ENCODE peak calls at places on chromosomes 12 and 14, in nine cellular contexts. M is stomach; C is right atrium auricular region; H is CD8-positive, alpha-beta T cell; X is PC-3; R is CD4-positive, alpha-beta T cell; K is thyroid gland; A is OCI-LY7; J is kidney. B is an unnamed sample.

GRCh38 chr12:51197736-51198567 is 19.9 kb downstream of the POU6F1 start:
- DNase-seq in X (no peak), H (no peak), R (no peak), J (no peak), K (no peak), C (no peak), A (no peak), M (no peak), B (no peak)

GRCh38 chr14:65949711-65950516 is 536.3 kb upstream of the CCDC196 start:
- DNase-seq in R (no peak), A (no peak), X (peak), K (peak), J (peak), H (no peak), C (no peak), M (peak), B (no peak)

GRCh38 chr14:82387699-82388098 is 854.0 kb upstream of the SEL1L start:
- DNase-seq in X (no peak), R (no peak), M (peak), C (no peak), K (no peak), J (no peak), H (no peak), A (no peak), B (no peak)

GRCh38 chr12:49662998-49663843 is 39.9 kb downstream of the PRPF40B start:
- DNase-seq in H (peak), R (peak), X (peak), C (peak), K (peak), J (peak), A (peak), M (no peak), B (no peak)

GRCh38 chr12:54147186-54147585 is 41.6 kb downstream of the SMUG1 start:
- DNase-seq in H (no peak), R (no peak), J (peak), A (no peak), M (peak), C (no peak), K (no peak), X (no peak), B (no peak)

GRCh38 chr14:105525861-105526780 is at the start of gene TMEM121:
- DNase-seq in H (no peak), M (no peak), J (peak), K (peak), R (no peak), C (no peak), A (no peak), X (no peak), B (no peak)

GRCh38 chr14:77638738-77639137 is 22.3 kb upstream of the SPTLC2 start:
- DNase-seq in X (peak), R (no peak), C (no peak), H (no peak), A (no peak), K (no peak), J (no peak), M (no peak), B (no peak)

GRCh38 chr12:109154485-109155438 is 38.4 kb downstream of the ACACB start:
- DNase-seq in R (peak), K (peak), X (peak), C (peak), M (peak), J (peak), A (peak), H (peak), B (peak)

GRCh38 chr14:102162488-102162887 is 22.8 kb downstream of the WDR20 start:
- DNase-seq in H (no peak), R (no peak), M (no peak), C (no peak), K (peak), A (no peak), J (no peak), X (no peak), B (no peak)

GRCh38 chr14:77885363-77885762 is 85.5 kb downstream of the ADCK1 start:
- DNase-seq in C (no peak), K (no peak), M (no peak), J (no peak), A (no peak), X (no peak), H (no peak), R (no peak), B (no peak)

GRCh38 chr12:112328411-112329124 is 53.7 kb downstream of the HECTD4 start:
- DNase-seq in R (no peak), K (no peak), J (no peak), C (no peak), H (no peak), A (no peak), X (no peak), M (no peak), B (no peak)

GRCh38 chr12:47781479-47782371 is 8.7 kb downstream of the SLC48A1 start:
- DNase-seq in K (peak), C (no peak), H (no peak), J (peak), M (no peak), R (no peak), A (no peak), X (peak), B (no peak)

GRCh38 chr14:88013750-88014349 is 8.9 kb downstream of the GPR65 start:
- DNase-seq in X (peak), R (peak), J (no peak), K (peak), H (no peak), C (peak), M (peak), A (peak), B (peak)

GRCh38 chr12:20490213-20490612 is 121.9 kb downstream of the PDE3A start:
- DNase-seq in J (no peak), K (no peak), X (no peak), M (no peak), C (no peak), H (no peak), R (no peak), A (no peak), B (no peak)

GRCh38 chr12:75724913-75725312 is 213.5 kb upstream of the KRR1 start:
- DNase-seq in J (no peak), X (peak), K (peak), R (no peak), M (no peak), H (no peak), A (no peak), C (no peak), B (no peak)

GRCh38 chr12:96241484-96242256 is 47.5 kb downstream of the ELK3 start:
- DNase-seq in X (no peak), C (peak), R (peak), H (peak), M (no peak), K (peak), J (no peak), A (no peak), B (no peak)

GRCh38 chr14:105910426-105910825 is 384.0 kb downstream of the TMEM121 start:
- DNase-seq in M (no peak), R (no peak), C (no peak), X (no peak), H (no peak), J (peak), A (no peak), K (no peak), B (no peak)

GRCh38 chr12:10033783-10034381 is 3.4 kb downstream of the CLEC9A start:
- DNase-seq in A (peak), H (no peak), X (peak), K (no peak), R (no peak), C (no peak), J (no peak), M (no peak), B (no peak)

GRCh38 chr14:96139879-96140278 is 64.8 kb upstream of the BDKRB2 start:
- DNase-seq in H (no peak), X (no peak), A (no peak), J (no peak), K (no peak), M (no peak), C (no peak), R (no peak), B (no peak)

GRCh38 chr14:20428010-20428365 is 8.0 kb downstream of the KLHL33 start:
- DNase-seq in H (no peak), R (no peak), J (no peak), M (no peak), C (no peak), X (no peak), K (no peak), A (no peak), B (no peak)

GRCh38 chr12:12007001-12007712 is 63.6 kb upstream of the BCL2L14 start:
- DNase-seq in J (no peak), H (peak), C (no peak), M (no peak), X (peak), R (peak), A (no peak), K (no peak), B (no peak)

GRCh38 chr12:54502485-54502884 is 4.9 kb downstream of the NCKAP1L start:
- DNase-seq in K (no peak), J (no peak), A (no peak), X (no peak), C (no peak), R (no peak), M (no peak), H (no peak), B (no peak)

GRCh38 chr12:103580026-103580425 is 7.0 kb upstream of the STAB2 start:
- DNase-seq in H (no peak), X (no peak), M (no peak), K (peak), J (no peak), A (no peak), R (no peak), C (no peak), B (no peak)

GRCh38 chr14:59190372-59190771 is 1.9 kb downstream of the DAAM1 start:
- DNase-seq in C (no peak), J (no peak), R (no peak), K (no peak), H (no peak), A (peak), M (no peak), X (peak), B (no peak)

GRCh38 chr14:77559381-77559780 is 57.1 kb downstream of the SPTLC2 start:
- DNase-seq in R (no peak), C (no peak), K (no peak), A (no peak), J (no peak), M (no peak), X (no peak), H (no peak), B (no peak)

GRCh38 chr12:65656904-65657351 is 167.4 kb upstream of the HMGA2 start:
- DNase-seq in A (no peak), M (no peak), C (no peak), J (no peak), R (no peak), X (peak), K (no peak), H (no peak), B (no peak)

GRCh38 chr12:131511391-131511802 is 199.5 kb upstream of the SFSWAP start:
- DNase-seq in X (peak), J (no peak), C (no peak), A (peak), H (peak), M (no peak), K (no peak), R (peak), B (peak)

GRCh38 chr12:48618541-48618940 is 48.7 kb upstream of the LALBA start:
- DNase-seq in J (no peak), H (peak), A (peak), X (peak), M (peak), K (peak), R (peak), C (peak), B (peak)

GRCh38 chr12:125861299-125862281 is 796.4 kb downstream of the AACS start:
- DNase-seq in A (no peak), X (no peak), R (no peak), M (peak), K (peak), C (no peak), J (peak), H (no peak), B (no peak)

GRCh38 chr12:13342971-13343370 is 146.4 kb downstream of the EMP1 start:
- DNase-seq in M (no peak), H (no peak), A (no peak), X (no peak), K (no peak), J (no peak), C (no peak), R (no peak), B (no peak)

GRCh38 chr12:85278598-85279448 is 1.2 kb upstream of the ALX1 start:
- DNase-seq in R (no peak), M (no peak), H (no peak), X (no peak), K (no peak), J (peak), A (no peak), C (no peak), B (no peak)

GRCh38 chr12:85274076-85274415 is 6.0 kb upstream of the ALX1 start:
- DNase-seq in J (no peak), R (no peak), M (no peak), C (no peak), A (no peak), H (no peak), K (no peak), X (no peak), B (no peak)

GRCh38 chr12:85275359-85275758 is 4.7 kb upstream of the ALX1 start:
- DNase-seq in R (no peak), H (no peak), M (no peak), C (no peak), X (no peak), K (peak), J (peak), A (no peak), B (no peak)

GRCh38 chr12:85277900-85278597 is 2.0 kb upstream of the ALX1 start:
- DNase-seq in R (no peak), A (no peak), K (no peak), X (no peak), H (no peak), C (no peak), M (no peak), J (peak), B (no peak)

GRCh38 chr12:85273411-85274075 is 6.5 kb upstream of the ALX1 start:
- DNase-seq in J (peak), K (no peak), M (no peak), A (no peak), X (no peak), C (no peak), R (no peak), H (no peak), B (no peak)
- H3K27ac ChIP-seq in J (no peak), K (no peak), M (no peak), A (no peak), X (no peak), C (no peak), R (no peak), H (no peak), B (no peak)

GRCh38 chr12:89985935-89986334 is 277.3 kb upstream of the ATP2B1 start:
- DNase-seq in J (no peak), M (no peak), A (no peak), H (no peak), R (no peak), C (no peak), X (no peak), K (no peak), B (no peak)
- H3K27ac ChIP-seq in J (no peak), M (no peak), A (no peak), H (no peak), R (no peak), C (no peak), X (no peak), K (no peak), B (no peak)

GRCh38 chr12:118618695-118619094 is 242.3 kb downstream of the SUDS3 start:
- DNase-seq in R (no peak), C (no peak), H (no peak), K (no peak), M (no peak), X (no peak), A (no peak), J (no peak), B (no peak)
- H3K27ac ChIP-seq in R (no peak), C (no peak), H (no peak), K (no peak), M (no peak), X (no peak), A (no peak), J (no peak), B (no peak)

GRCh38 chr14:100297320-100298300 is 8.6 kb downstream of the SLC25A29 start:
- DNase-seq in R (no peak), H (no peak), M (peak), A (peak), K (peak), X (no peak), C (peak), J (peak), B (peak)
- H3K27ac ChIP-seq in R (no peak), H (no peak), M (peak), A (no peak), K (peak), X (no peak), C (peak), J (peak), B (peak)

GRCh38 chr12:23753627-23754358 is 195.7 kb downstream of the SOX5 start:
- DNase-seq in K (no peak), X (no peak), R (no peak), A (no peak), H (no peak), C (no peak), J (no peak), M (no peak), B (no peak)

GRCh38 chr12:23756416-23756815 is 193.1 kb downstream of the SOX5 start:
- DNase-seq in A (no peak), C (no peak), X (no peak), K (no peak), H (no peak), M (no peak), J (no peak), R (no peak), B (no peak)

GRCh38 chr12:23760495-23760894 is 189.0 kb downstream of the SOX5 start:
- DNase-seq in A (no peak), M (no peak), H (no peak), R (no peak), C (no peak), X (no peak), J (no peak), K (peak), B (no peak)

GRCh38 chr12:23752245-23752644 is 197.2 kb downstream of the SOX5 start:
- DNase-seq in J (no peak), R (no peak), A (no peak), H (no peak), M (no peak), K (no peak), C (no peak), X (no peak), B (no peak)

GRCh38 chr12:23757541-23757962 is 191.9 kb downstream of the SOX5 start:
- DNase-seq in A (no peak), X (no peak), R (no peak), J (no peak), C (no peak), M (no peak), H (no peak), K (no peak), B (no peak)
- H3K27ac ChIP-seq in A (no peak), X (no peak), R (no peak), J (no peak), C (no peak), M (no peak), H (no peak), K (no peak), B (no peak)

DNA sequence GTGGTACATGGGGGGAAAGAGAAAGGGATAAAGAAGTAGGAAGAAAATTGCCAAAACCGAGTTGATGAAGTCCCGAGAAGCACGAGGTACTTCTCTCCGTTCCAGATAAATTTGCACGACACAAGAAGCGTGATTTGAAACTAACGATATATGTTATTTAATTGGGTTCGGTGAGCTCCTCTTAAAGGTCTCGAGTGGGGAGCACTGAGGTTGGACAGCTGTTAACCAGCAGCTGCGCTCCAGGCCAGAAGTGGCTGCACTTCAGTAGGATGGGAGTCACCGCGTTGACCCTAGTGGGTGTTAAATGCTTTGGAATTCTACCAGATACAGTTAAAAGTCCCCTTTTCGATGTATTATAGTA is 909 bp upstream of the DCAF5 start:
- DNase-seq in M (no peak), C (peak), K (peak), X (no peak), H (no peak), A (peak), J (peak), R (no peak), B (no peak)
- H3K27ac ChIP-seq in M (peak), C (peak), K (peak), X (no peak), H (peak), A (no peak), J (peak), R (peak), B (peak)

GRCh38 chr12:25100203-25100602 is 94.8 kb downstream of the DNAI7 start:
- DNase-seq in K (no peak), H (no peak), R (no peak), C (no peak), J (no peak), A (no peak), M (no peak), X (no peak), B (no peak)

GRCh38 chr12:25099010-25099409 is 96.0 kb downstream of the DNAI7 start:
- DNase-seq in A (no peak), H (no peak), X (no peak), M (no peak), J (no peak), R (no peak), C (no peak), K (no peak), B (no peak)

GRCh38 chr12:25106818-25107217 is 88.1 kb downstream of the DNAI7 start:
- DNase-seq in J (no peak), R (no peak), H (no peak), X (no peak), C (no peak), K (no peak), A (no peak), M (no peak), B (no peak)

GRCh38 chr12:25100738-25101445 is 94.1 kb downstream of the DNAI7 start:
- DNase-seq in C (no peak), X (no peak), M (no peak), H (no peak), R (no peak), K (no peak), A (no peak), J (no peak), B (no peak)

DNA sequence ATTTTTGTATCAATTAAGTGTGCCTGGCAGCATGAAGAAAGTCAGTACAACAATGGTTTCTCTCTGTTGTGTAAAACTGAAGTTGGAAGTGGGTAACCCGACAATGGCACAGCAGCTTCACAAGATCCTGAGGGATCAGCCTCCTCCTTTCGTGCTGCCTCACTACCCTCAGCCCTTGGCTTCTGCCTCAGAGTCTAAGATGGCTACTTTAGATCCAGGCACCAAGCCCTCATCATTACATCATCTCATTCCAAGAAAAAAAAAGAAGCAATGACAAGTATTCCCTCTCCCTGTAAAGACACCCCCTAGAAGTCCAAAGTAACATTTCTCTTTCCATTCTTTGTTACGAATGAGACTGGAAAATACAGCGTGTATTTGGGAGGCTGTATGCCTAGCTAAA is 92.6 kb downstream of the DNAI7 start:
- DNase-seq in R (no peak), C (no peak), X (no peak), M (no peak), K (no peak), J (no peak), H (no peak), A (no peak), B (no peak)
- H3K27ac ChIP-seq in R (no peak), C (no peak), X (no peak), M (no peak), K (no peak), J (no peak), H (no peak), A (no peak), B (no peak)

GRCh38 chr14:38944691-38945090 is 158.3 kb downstream of the SEC23A start:
- DNase-seq in M (no peak), H (no peak), J (no peak), A (no peak), X (no peak), K (no peak), C (no peak), R (no peak), B (no peak)

GRCh38 chr14:38947343-38947742 is 155.7 kb downstream of the SEC23A start:
- DNase-seq in C (no peak), J (no peak), R (no peak), M (no peak), X (no peak), H (no peak), K (no peak), A (no peak), B (no peak)

DNA sequence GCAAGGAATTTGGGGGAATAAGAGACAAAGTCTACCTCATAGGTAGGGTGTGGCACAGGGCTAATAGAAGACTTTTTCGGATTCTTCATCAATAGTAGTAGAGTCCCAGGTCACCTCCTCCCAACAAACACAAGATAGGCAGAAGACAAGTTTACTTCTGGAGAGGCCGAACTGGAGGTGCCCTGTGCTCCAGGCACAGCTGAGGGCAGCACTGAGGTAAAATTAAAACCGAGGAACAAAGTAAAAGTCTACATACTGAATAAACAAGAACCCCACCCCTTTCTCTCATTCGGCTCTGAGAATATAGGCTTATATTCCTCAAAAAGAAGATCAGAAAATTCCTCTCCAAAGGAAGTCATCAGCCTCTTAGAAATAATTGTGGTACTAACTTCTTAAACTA is 161.6 kb downstream of the SEC23A start:
- DNase-seq in R (no peak), J (no peak), K (no peak), A (no peak), C (no peak), M (no peak), X (no peak), H (no peak), B (no peak)
- H3K27ac ChIP-seq in R (no peak), J (no peak), K (no peak), A (no peak), C (no peak), M (no peak), X (no peak), H (no peak), B (no peak)

B was measured in caudate nucleus.